ENCODE peak calls at places on chromosome 22, in six cellular contexts. One of them, this sample, is unnamed.
A peak's percentile ranks its signal among the peaks of the same experiment; 100 is the strongest.

GRCh38 chr22:17787159-17788022 is 13.1 kb upstream of the BID start:
- DNase-seq in NT2/D1: no peak
- DNase-seq in H1: no peak
- DNase-seq in K562: no peak
- DNase-seq in HepG2: no peak
- DNase-seq in GM12878: no peak
- DNase-seq in this sample: no peak

GRCh38 chr22:19855504-19856409 is 1.1 kb upstream of the GNB1L start:
- DNase-seq in NT2/D1: no peak
- DNase-seq in H1: no peak
- DNase-seq in K562: peak; percentile 94
- DNase-seq in HepG2: peak; percentile 95
- DNase-seq in GM12878: peak; percentile 35
- DNase-seq in this sample: peak; percentile 31

GRCh38 chr22:39664485-39665200 is 94.1 kb downstream of the CACNA1I start:
- DNase-seq in NT2/D1: peak; percentile 55
- DNase-seq in H1: peak; percentile 90
- DNase-seq in K562: peak; percentile 97
- DNase-seq in HepG2: no peak
- DNase-seq in GM12878: no peak
- DNase-seq in this sample: no peak

GRCh38 chr22:39556970-39557811 is 13.4 kb upstream of the CACNA1I start:
- DNase-seq in NT2/D1: no peak
- DNase-seq in H1: no peak
- DNase-seq in K562: peak; percentile 44
- DNase-seq in HepG2: no peak
- DNase-seq in GM12878: no peak
- DNase-seq in this sample: no peak

GRCh38 chr22:39250131-39250530 is 5.3 kb upstream of the PDGFB start:
- DNase-seq in NT2/D1: no peak
- DNase-seq in H1: no peak
- DNase-seq in K562: no peak
- DNase-seq in HepG2: no peak
- DNase-seq in GM12878: no peak
- DNase-seq in this sample: no peak

GRCh38 chr22:21942407-21942895 is 10.2 kb downstream of the PPM1F start:
- DNase-seq in NT2/D1: no peak
- DNase-seq in H1: no peak
- DNase-seq in K562: no peak
- DNase-seq in HepG2: no peak
- DNase-seq in GM12878: no peak
- DNase-seq in this sample: peak; percentile 44

GRCh38 chr22:22156716-22157499 is 87.7 kb upstream of the VPREB1 start:
- DNase-seq in NT2/D1: peak; percentile 60
- DNase-seq in H1: peak; percentile 69
- DNase-seq in K562: peak; percentile 100
- DNase-seq in HepG2: peak; percentile 70
- DNase-seq in GM12878: peak; percentile 59
- DNase-seq in this sample: peak; percentile 74

GRCh38 chr22:25844601-25845000 is 102.6 kb downstream of the MYO18B start:
- DNase-seq in NT2/D1: no peak
- DNase-seq in H1: no peak
- DNase-seq in K562: no peak
- DNase-seq in HepG2: no peak
- DNase-seq in GM12878: no peak
- DNase-seq in this sample: no peak

GRCh38 chr22:39693943-39694500 is 123.5 kb downstream of the CACNA1I start:
- DNase-seq in NT2/D1: no peak
- DNase-seq in H1: no peak
- DNase-seq in K562: no peak
- DNase-seq in HepG2: no peak
- DNase-seq in GM12878: no peak
- DNase-seq in this sample: no peak

GRCh38 chr22:20606784-20607128 is 99.3 kb downstream of the MED15 start:
- DNase-seq in NT2/D1: no peak
- DNase-seq in H1: no peak
- DNase-seq in K562: no peak
- DNase-seq in HepG2: no peak
- DNase-seq in GM12878: no peak
- DNase-seq in this sample: no peak

GRCh38 chr22:35661377-35661937 is 13.2 kb downstream of the APOL6 start:
- DNase-seq in NT2/D1: no peak
- DNase-seq in H1: no peak
- DNase-seq in K562: no peak
- DNase-seq in HepG2: no peak
- DNase-seq in GM12878: no peak
- DNase-seq in this sample: no peak

GRCh38 chr22:29638678-29639077 is 35.2 kb downstream of the NF2 start:
- DNase-seq in NT2/D1: no peak
- DNase-seq in H1: no peak
- DNase-seq in K562: no peak
- DNase-seq in HepG2: no peak
- DNase-seq in GM12878: no peak
- DNase-seq in this sample: no peak

GRCh38 chr22:21754523-21755128 is 19.0 kb upstream of the YPEL1 start:
- DNase-seq in NT2/D1: no peak
- DNase-seq in H1: no peak
- DNase-seq in K562: peak; percentile 100
- DNase-seq in HepG2: no peak
- DNase-seq in GM12878: no peak
- DNase-seq in this sample: no peak

GRCh38 chr22:30047364-30047738 is 32.9 kb upstream of the HORMAD2 start:
- DNase-seq in NT2/D1: no peak
- DNase-seq in H1: no peak
- DNase-seq in K562: no peak
- DNase-seq in HepG2: no peak
- DNase-seq in GM12878: no peak
- DNase-seq in this sample: no peak

GRCh38 chr22:40193429-40194421 is 16.0 kb downstream of the TNRC6B start:
- DNase-seq in NT2/D1: peak; percentile 62
- DNase-seq in H1: peak; percentile 63
- DNase-seq in K562: no peak
- DNase-seq in HepG2: no peak
- DNase-seq in GM12878: no peak
- DNase-seq in this sample: no peak

GRCh38 chr22:19130959-19131684 is at the start of gene TSSK2:
- DNase-seq in NT2/D1: no peak
- DNase-seq in H1: no peak
- DNase-seq in K562: no peak
- DNase-seq in HepG2: no peak
- DNase-seq in GM12878: no peak
- DNase-seq in this sample: no peak

GRCh38 chr22:29994027-29994715 is 86.1 kb upstream of the HORMAD2 start:
- DNase-seq in NT2/D1: no peak
- DNase-seq in H1: no peak
- DNase-seq in K562: no peak
- DNase-seq in HepG2: peak; percentile 62
- DNase-seq in GM12878: no peak
- DNase-seq in this sample: no peak

GRCh38 chr22:26447594-26448329 is 18.7 kb downstream of the ASPHD2 start:
- DNase-seq in NT2/D1: no peak
- DNase-seq in H1: no peak
- DNase-seq in K562: no peak
- DNase-seq in HepG2: no peak
- DNase-seq in GM12878: no peak
- DNase-seq in this sample: no peak

GRCh38 chr22:26174280-26174679 is 5.0 kb downstream of the SEZ6L start:
- DNase-seq in NT2/D1: peak; percentile 79
- DNase-seq in H1: peak; percentile 55
- DNase-seq in K562: no peak
- DNase-seq in HepG2: peak; percentile 23
- DNase-seq in GM12878: no peak
- DNase-seq in this sample: no peak

GRCh38 chr22:41327124-41327523 is 25.8 kb downstream of the ZC3H7B start:
- DNase-seq in NT2/D1: no peak
- DNase-seq in H1: no peak
- DNase-seq in K562: no peak
- DNase-seq in HepG2: no peak
- DNase-seq in GM12878: no peak
- DNase-seq in this sample: no peak

GRCh38 chr22:20130319-20130718 is 1.3 kb upstream of the ZDHHC8 start:
- DNase-seq in NT2/D1: no peak
- DNase-seq in H1: no peak
- DNase-seq in K562: no peak
- DNase-seq in HepG2: no peak
- DNase-seq in GM12878: no peak
- DNase-seq in this sample: no peak

GRCh38 chr22:25827415-25827814 is 85.4 kb downstream of the MYO18B start:
- DNase-seq in NT2/D1: no peak
- DNase-seq in H1: no peak
- DNase-seq in K562: no peak
- DNase-seq in HepG2: no peak
- DNase-seq in GM12878: no peak
- DNase-seq in this sample: no peak

GRCh38 chr22:41636467-41636866 is 15.4 kb downstream of the XRCC6 start:
- DNase-seq in NT2/D1: no peak
- DNase-seq in H1: no peak
- DNase-seq in K562: no peak
- DNase-seq in HepG2: no peak
- DNase-seq in GM12878: no peak
- DNase-seq in this sample: no peak

GRCh38 chr22:38311331-38311635 is 6.0 kb downstream of the CSNK1E start:
- DNase-seq in NT2/D1: no peak
- DNase-seq in H1: no peak
- DNase-seq in K562: no peak
- DNase-seq in HepG2: no peak
- DNase-seq in GM12878: peak; percentile 25
- DNase-seq in this sample: no peak

GRCh38 chr22:19106886-19107729 is 15.1 kb downstream of the DGCR2 start:
- DNase-seq in NT2/D1: no peak
- DNase-seq in H1: no peak
- DNase-seq in K562: no peak
- DNase-seq in HepG2: no peak
- DNase-seq in GM12878: no peak
- DNase-seq in this sample: no peak

GRCh38 chr22:24972369-24972768 is 19.9 kb downstream of the KIAA1671 start:
- DNase-seq in NT2/D1: no peak
- DNase-seq in H1: no peak
- DNase-seq in K562: no peak
- DNase-seq in HepG2: no peak
- DNase-seq in GM12878: no peak
- DNase-seq in this sample: no peak

GRCh38 chr22:42330953-42331525 is 60.6 kb upstream of the TCF20 start:
- DNase-seq in NT2/D1: no peak
- DNase-seq in H1: no peak
- DNase-seq in K562: no peak
- DNase-seq in HepG2: no peak
- DNase-seq in GM12878: no peak
- DNase-seq in this sample: no peak

GRCh38 chr22:44891293-44891747 is 118.5 kb downstream of the PHF21B start:
- DNase-seq in NT2/D1: no peak
- DNase-seq in H1: no peak
- DNase-seq in K562: no peak
- DNase-seq in HepG2: no peak
- DNase-seq in GM12878: no peak
- DNase-seq in this sample: no peak
- TF ChIP-seq ZNF274 in NT2/D1: no peak
- TF ChIP-seq ZNF274 in H1: no peak
- TF ChIP-seq ZNF274 in K562: no peak
- TF ChIP-seq ZNF274 in HepG2: no peak
- TF ChIP-seq ZNF274 in GM12878: no peak
- TF ChIP-seq ZNF274 in this sample: no peak

DNA sequence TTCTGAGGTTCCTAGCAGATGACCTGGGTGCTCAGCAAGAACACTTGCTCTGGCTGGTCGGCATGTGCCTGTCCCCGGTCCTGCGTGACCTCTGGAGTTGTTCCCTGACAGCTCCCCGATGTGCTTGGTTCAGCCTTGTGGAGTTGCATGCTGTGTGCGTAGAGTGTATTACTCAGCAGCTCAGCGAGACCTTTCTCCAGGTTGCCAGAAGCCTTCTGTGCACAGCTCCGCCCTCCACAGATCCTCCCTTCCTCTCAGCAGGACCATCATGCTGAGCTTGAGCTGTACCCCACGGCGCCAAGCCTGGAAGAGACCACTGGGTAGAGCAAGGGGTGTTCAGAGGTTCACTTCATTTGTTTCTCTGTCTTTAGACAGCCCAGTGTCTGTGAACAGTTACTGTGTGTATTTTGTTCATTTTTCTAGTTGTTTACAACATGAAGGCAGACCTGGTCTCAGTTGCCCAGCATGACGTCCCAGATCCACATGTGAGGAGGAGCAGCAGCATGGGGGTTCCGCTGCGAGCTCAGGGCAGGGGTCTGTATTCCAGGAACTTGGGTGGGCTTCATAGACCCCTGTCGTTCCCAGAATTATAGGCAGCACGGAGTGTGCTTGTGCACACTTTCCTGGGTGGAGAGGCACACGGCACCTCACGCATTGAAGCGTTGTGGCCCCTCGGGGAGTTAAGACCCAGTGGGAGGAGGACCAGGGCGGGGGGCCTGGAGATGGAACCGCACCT is 148.6 kb downstream of the IGLL1 start:
- DNase-seq in NT2/D1: no peak
- DNase-seq in H1: no peak
- DNase-seq in K562: peak; percentile 52
- DNase-seq in HepG2: peak; percentile 11
- DNase-seq in GM12878: no peak
- DNase-seq in this sample: no peak
- TF ChIP-seq ZNF274 in NT2/D1: no peak
- TF ChIP-seq ZNF274 in H1: no peak
- TF ChIP-seq ZNF274 in K562: no peak
- TF ChIP-seq ZNF274 in HepG2: no peak
- TF ChIP-seq ZNF274 in GM12878: no peak
- TF ChIP-seq ZNF274 in this sample: no peak

GRCh38 chr22:33296941-33297340 is 238.8 kb upstream of the SYN3 start:
- DNase-seq in NT2/D1: no peak
- DNase-seq in H1: no peak
- DNase-seq in K562: no peak
- DNase-seq in HepG2: no peak
- DNase-seq in GM12878: no peak
- DNase-seq in this sample: no peak
- TF ChIP-seq ZNF274 in NT2/D1: no peak
- TF ChIP-seq ZNF274 in H1: no peak
- TF ChIP-seq ZNF274 in K562: no peak
- TF ChIP-seq ZNF274 in HepG2: no peak
- TF ChIP-seq ZNF274 in GM12878: no peak
- TF ChIP-seq ZNF274 in this sample: no peak

GRCh38 chr22:43561421-43562178 is 149.8 kb downstream of the MPPED1 start:
- DNase-seq in NT2/D1: no peak
- DNase-seq in H1: no peak
- DNase-seq in K562: no peak
- DNase-seq in HepG2: no peak
- DNase-seq in GM12878: no peak
- DNase-seq in this sample: no peak
- TF ChIP-seq ZNF274 in NT2/D1: no peak
- TF ChIP-seq ZNF274 in H1: no peak
- TF ChIP-seq ZNF274 in K562: no peak
- TF ChIP-seq ZNF274 in HepG2: no peak
- TF ChIP-seq ZNF274 in GM12878: no peak
- TF ChIP-seq ZNF274 in this sample: no peak

GRCh38 chr22:46754110-46754799 is 8.2 kb upstream of the TBC1D22A start:
- DNase-seq in NT2/D1: no peak
- DNase-seq in H1: no peak
- DNase-seq in K562: peak; percentile 62
- DNase-seq in HepG2: peak; percentile 92
- DNase-seq in GM12878: no peak
- DNase-seq in this sample: peak; percentile 90
- TF ChIP-seq ZNF274 in NT2/D1: no peak
- TF ChIP-seq ZNF274 in H1: no peak
- TF ChIP-seq ZNF274 in K562: no peak
- TF ChIP-seq ZNF274 in HepG2: peak; percentile 19
- TF ChIP-seq ZNF274 in GM12878: no peak
- TF ChIP-seq ZNF274 in this sample: no peak